ENCODE peak calls at places on chromosomes 16 and 17, in ten cellular contexts. Q is fibroblast of lung, H is Caco-2, A is PC-3, G is ascending aorta, J is tibial artery, C is body of pancreas, R is adrenal gland, Z is ovary, I is mammary epithelial cell. L is an unnamed sample. For H3K36me3, the result is how much of the 10 kb centered on the place peaks cover.

GRCh38 chr17:62825182-62825581 is 17.1 kb upstream of the MARCHF10 start:
- DNase-seq in Q (no peak), H (no peak), A (no peak), G (no peak), J (no peak), C (no peak), R (no peak), Z (no peak), I (no peak), L (no peak)

GRCh38 chr16:49859139-49859947 is 3.4 kb upstream of the ZNF423 start:
- DNase-seq in Q (no peak), H (no peak), A (no peak), G (no peak), J (peak), C (peak), R (peak), Z (peak), I (no peak), L (no peak)

GRCh38 chr16:65070831-65071230 is 51.0 kb downstream of the CDH11 start:
- DNase-seq in Q (peak), H (peak), A (peak), G (peak), J (peak), C (peak), R (peak), Z (peak), I (peak), L (peak)

GRCh38 chr16:16019488-16019887 is 70.1 kb downstream of the ABCC1 start:
- DNase-seq in Q (peak), H (no peak), A (peak), G (no peak), J (peak), C (no peak), R (peak), Z (no peak), I (peak), L (peak)

GRCh38 chr17:50944054-50944901 is 78.1 kb upstream of the TOB1 start:
- DNase-seq in Q (peak), H (peak), A (peak), G (no peak), J (peak), C (peak), R (peak), Z (peak), I (no peak), L (no peak)

GRCh38 chr17:2893422-2893914 is 97.2 kb downstream of the RAP1GAP2 start:
- DNase-seq in Q (no peak), H (no peak), A (peak), G (no peak), J (no peak), C (peak), R (peak), Z (no peak), I (peak), L (peak)

GRCh38 chr17:3669548-3669947 is 936 bp downstream of the EMC6 start:
- DNase-seq in Q (no peak), H (no peak), A (no peak), G (no peak), J (no peak), C (no peak), R (no peak), Z (no peak), I (no peak), L (no peak)

GRCh38 chr16:55015181-55015913 is 84.7 kb downstream of the IRX5 start:
- DNase-seq in Q (no peak), H (no peak), A (no peak), G (no peak), J (no peak), C (no peak), R (no peak), Z (no peak), I (no peak), L (no peak)

GRCh38 chr16:58269526-58269925 is 25.3 kb downstream of the PRSS54 start:
- DNase-seq in Q (peak), H (no peak), A (no peak), G (no peak), J (no peak), C (no peak), R (no peak), Z (no peak), I (no peak), L (peak)

GRCh38 chr16:87080571-87081167 is 236.5 kb downstream of the C16orf95 start:
- DNase-seq in Q (no peak), H (no peak), A (no peak), G (no peak), J (no peak), C (no peak), R (no peak), Z (no peak), I (no peak), L (no peak)

GRCh38 chr17:41965694-41966375 is 760 bp upstream of the CNP start:
- DNase-seq in Q (peak), H (peak), A (peak), G (no peak), J (peak), C (peak), R (peak), Z (peak), I (peak), L (peak)

GRCh38 chr16:50631249-50631984 is 49.7 kb downstream of the SNX20 start:
- DNase-seq in Q (no peak), H (no peak), A (no peak), G (no peak), J (no peak), C (no peak), R (no peak), Z (no peak), I (no peak), L (no peak)

GRCh38 chr17:44113868-44114840 is 9.3 kb downstream of the HDAC5 start:
- DNase-seq in Q (no peak), H (no peak), A (no peak), G (no peak), J (no peak), C (no peak), R (no peak), Z (no peak), I (no peak), L (no peak)

GRCh38 chr17:30805944-30806456 is 18.5 kb downstream of the CRLF3 start:
- DNase-seq in Q (no peak), H (no peak), A (no peak), G (no peak), J (no peak), C (no peak), R (no peak), Z (no peak), I (no peak), L (no peak)
- H3K36me3 ChIP-seq in Q (under half), H (under half), A (under half), G (under half), J (under half), C (under half), R (under half), Z (under half), I (under half), L (under half)

GRCh38 chr17:69084911-69085310 is 24.2 kb upstream of the ABCA9 start:
- DNase-seq in Q (no peak), H (peak), A (peak), G (no peak), J (no peak), C (peak), R (no peak), Z (no peak), I (peak), L (peak)
- TF ChIP-seq CTCF in Q (peak), H (peak), A (peak), G (no peak), J (no peak), C (no peak), R (peak), Z (no peak), I (peak), L (peak)

DNA sequence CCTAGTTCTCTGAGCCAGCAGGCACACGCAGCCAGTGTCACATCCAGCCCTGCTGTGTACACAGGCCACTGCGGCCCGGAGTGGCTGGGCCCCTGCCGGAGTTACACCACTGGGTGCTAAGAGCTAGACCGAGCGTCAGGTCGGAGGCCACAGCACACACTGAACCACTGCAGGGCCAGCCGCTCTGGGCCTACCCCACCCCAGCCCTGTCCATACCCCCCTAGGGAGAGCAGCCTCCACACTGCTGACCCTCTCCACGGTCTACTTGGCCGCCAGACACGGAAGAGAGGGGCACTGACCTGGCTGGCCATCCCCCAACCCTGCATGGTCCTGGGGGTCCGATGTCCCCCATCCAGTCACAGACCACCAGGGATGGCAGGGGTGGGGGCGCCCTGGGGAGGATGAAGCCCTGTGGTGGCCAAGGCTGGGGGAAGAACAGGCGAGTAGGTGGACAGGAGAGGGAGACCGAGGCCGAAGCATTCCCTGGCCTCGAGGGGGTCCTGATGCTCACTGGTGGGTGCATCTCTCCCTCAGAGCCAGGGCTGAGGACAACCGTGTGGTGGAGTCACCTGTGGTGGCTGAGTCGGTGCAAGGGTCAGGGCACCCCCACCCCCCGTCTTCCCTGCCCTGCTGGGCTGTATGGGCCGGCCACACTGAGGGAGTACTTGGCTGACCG is 34.9 kb upstream of the ZC3H18 start:
- DNase-seq in Q (no peak), H (no peak), A (no peak), G (no peak), J (no peak), C (no peak), R (no peak), Z (peak), I (no peak), L (no peak)
- H3K4me3 ChIP-seq in Q (peak), H (no peak), A (peak), G (peak), J (peak), C (no peak), R (no peak), Z (peak), I (peak), L (peak)

GRCh38 chr17:35849469-35850348 is 19.0 kb downstream of the HEATR9 start:
- DNase-seq in Q (peak), H (peak), A (peak), G (no peak), J (no peak), C (peak), R (peak), Z (no peak), I (peak), L (peak)
- H3K36me3 ChIP-seq in Q (under half), H (under half), A (under half), G (half or more), J (half or more), C (under half), R (under half), Z (under half), I (under half), L (under half)

L was measured in bronchial epithelial cell.